ENCODE peak calls at places on chromosomes 12 and 14, in six cellular contexts. X is HCT116, H is stomach, B is endothelial cell of umbilical vein, I is HL-60, F is esophagus muscularis mucosa. G is an unnamed sample.

GRCh38 chr14:33846100-33846824 is 104.6 kb downstream of the EGLN3 start:
- DNase-seq in X (no peak), H (no peak), B (no peak), I (no peak), F (peak; percentile 80), G (no peak)

GRCh38 chr12:95774311-95775045 is 16.1 kb downstream of the NTN4 start:
- DNase-seq in X (no peak), H (no peak), B (no peak), I (no peak), F (no peak), G (no peak)

GRCh38 chr12:119645535-119646059 is 22.3 kb upstream of the PRKAB1 start:
- DNase-seq in X (no peak), H (no peak), B (no peak), I (no peak), F (peak; percentile 74), G (no peak)

GRCh38 chr12:2578772-2579171 is 216.0 kb upstream of the FKBP4 start:
- DNase-seq in X (no peak), H (no peak), B (no peak), I (no peak), F (no peak), G (no peak)

GRCh38 chr12:54220092-54220557 is 31.3 kb upstream of the SMUG1 start:
- DNase-seq in X (peak; percentile 56), H (peak; percentile 70), B (peak; percentile 76), I (peak; percentile 55), F (no peak), G (peak; percentile 40)

GRCh38 chr14:40221428-40221827 is 789.2 kb upstream of the FBXO33 start:
- DNase-seq in X (no peak), H (no peak), B (no peak), I (no peak), F (no peak), G (no peak)

GRCh38 chr14:38350102-38350501 is 94.2 kb upstream of the CLEC14A start:
- DNase-seq in X (no peak), H (no peak), B (peak; percentile 58), I (no peak), F (no peak), G (no peak)

GRCh38 chr12:56988207-56988739 is 18.1 kb downstream of the ZBTB39 start:
- DNase-seq in X (no peak), H (no peak), B (peak; percentile 80), I (peak; percentile 55), F (peak; percentile 62), G (no peak)

GRCh38 chr12:103705927-103706326 is 118.9 kb downstream of the STAB2 start:
- DNase-seq in X (peak; percentile 6), H (no peak), B (no peak), I (no peak), F (no peak), G (no peak)

GRCh38 chr12:110641512-110641911 is 27.6 kb downstream of the TCTN1 start:
- DNase-seq in X (no peak), H (no peak), B (no peak), I (no peak), F (no peak), G (no peak)

GRCh38 chr12:108967869-108968540 is 52.9 kb downstream of the SVOP start:
- DNase-seq in X (peak; percentile 40), H (no peak), B (no peak), I (no peak), F (no peak), G (no peak)

GRCh38 chr12:14937014-14937413 is 1.3 kb downstream of the ERP27 start:
- DNase-seq in X (no peak), H (no peak), B (no peak), I (no peak), F (no peak), G (no peak)

GRCh38 chr12:99059824-99060526 is 414.9 kb downstream of the APAF1 start:
- DNase-seq in X (no peak), H (no peak), B (no peak), I (no peak), F (no peak), G (no peak)

GRCh38 chr12:108616941-108617858 is 16.5 kb downstream of the SELPLG start:
- DNase-seq in X (no peak), H (no peak), B (no peak), I (peak; percentile 80), F (no peak), G (no peak)

DNA sequence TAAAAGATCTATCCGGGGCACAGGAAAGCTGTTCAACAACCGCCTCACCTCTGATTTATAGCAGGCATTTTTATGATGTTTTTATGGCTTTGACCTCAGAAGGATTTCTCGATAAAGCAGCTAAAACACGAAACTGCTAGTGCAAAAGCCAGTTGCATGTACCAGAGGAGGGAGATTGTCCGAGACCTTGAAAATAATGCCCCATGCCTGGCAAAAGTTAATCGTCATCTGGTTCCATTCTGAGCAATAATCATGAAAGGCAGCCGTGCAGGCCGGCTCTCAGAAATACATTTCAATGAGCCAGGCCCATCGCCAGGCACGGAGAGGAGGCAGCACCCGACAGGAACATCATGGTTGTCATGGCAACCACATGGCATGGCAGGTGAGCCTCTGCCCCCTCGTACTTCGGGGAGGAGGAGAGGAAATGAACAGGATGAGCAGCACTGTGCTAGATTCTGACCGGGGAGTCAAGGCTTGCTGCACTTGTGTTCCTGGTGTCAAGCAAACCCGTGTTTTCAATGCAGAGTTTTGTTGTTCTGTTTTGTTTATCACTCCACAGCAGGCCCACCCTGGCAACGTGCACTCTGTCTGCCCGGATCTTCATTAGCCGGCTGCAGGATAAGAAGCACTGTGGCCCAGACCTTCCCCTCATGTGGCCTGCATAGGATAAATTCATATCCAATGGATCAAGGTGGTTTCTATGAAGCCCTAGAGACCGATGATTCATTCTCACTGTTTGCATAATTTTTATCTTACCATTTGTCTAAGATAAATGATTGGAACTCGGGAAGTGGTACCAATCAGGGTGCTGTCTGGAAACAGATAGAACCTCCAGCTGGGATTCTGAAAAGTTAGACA is 160.2 kb downstream of the RIMBP2 start:
- DNase-seq in X (no peak), H (no peak), B (no peak), I (no peak), F (no peak), G (no peak)
- TF ChIP-seq POLR2AphosphoS5 in X (no peak), H (no peak), B (no peak), I (no peak), F (no peak), G (no peak)

GRCh38 chr14:35558680-35559079 is 24.7 kb downstream of the INSM2 start:
- DNase-seq in X (no peak), H (no peak), B (no peak), I (no peak), F (no peak), G (no peak)

GRCh38 chr14:35553808-35554207 is 19.8 kb downstream of the INSM2 start:
- DNase-seq in X (no peak), H (no peak), B (no peak), I (no peak), F (no peak), G (no peak)

GRCh38 chr14:35557221-35557747 is 23.3 kb downstream of the INSM2 start:
- DNase-seq in X (no peak), H (no peak), B (no peak), I (no peak), F (no peak), G (no peak)

GRCh38 chr14:35556548-35556947 is 22.6 kb downstream of the INSM2 start:
- DNase-seq in X (no peak), H (no peak), B (no peak), I (no peak), F (no peak), G (no peak)
- TF ChIP-seq POLR2AphosphoS5 in X (no peak), H (no peak), B (no peak), I (no peak), F (no peak), G (no peak)

GRCh38 chr14:24172871-24173281 is 996 bp downstream of the REC8 start:
- DNase-seq in X (no peak), H (no peak), B (no peak), I (no peak), F (no peak), G (no peak)

GRCh38 chr14:24172261-24172860 is 481 bp downstream of the REC8 start:
- DNase-seq in X (no peak), H (no peak), B (no peak), I (no peak), F (no peak), G (no peak)

GRCh38 chr14:24176599-24176998 is 4.7 kb downstream of the REC8 start:
- DNase-seq in X (no peak), H (no peak), B (no peak), I (no peak), F (no peak), G (no peak)

GRCh38 chr14:24167527-24168114 is 4.3 kb upstream of the REC8 start:
- DNase-seq in X (no peak), H (no peak), B (no peak), I (peak; percentile 56), F (no peak), G (no peak)

DNA sequence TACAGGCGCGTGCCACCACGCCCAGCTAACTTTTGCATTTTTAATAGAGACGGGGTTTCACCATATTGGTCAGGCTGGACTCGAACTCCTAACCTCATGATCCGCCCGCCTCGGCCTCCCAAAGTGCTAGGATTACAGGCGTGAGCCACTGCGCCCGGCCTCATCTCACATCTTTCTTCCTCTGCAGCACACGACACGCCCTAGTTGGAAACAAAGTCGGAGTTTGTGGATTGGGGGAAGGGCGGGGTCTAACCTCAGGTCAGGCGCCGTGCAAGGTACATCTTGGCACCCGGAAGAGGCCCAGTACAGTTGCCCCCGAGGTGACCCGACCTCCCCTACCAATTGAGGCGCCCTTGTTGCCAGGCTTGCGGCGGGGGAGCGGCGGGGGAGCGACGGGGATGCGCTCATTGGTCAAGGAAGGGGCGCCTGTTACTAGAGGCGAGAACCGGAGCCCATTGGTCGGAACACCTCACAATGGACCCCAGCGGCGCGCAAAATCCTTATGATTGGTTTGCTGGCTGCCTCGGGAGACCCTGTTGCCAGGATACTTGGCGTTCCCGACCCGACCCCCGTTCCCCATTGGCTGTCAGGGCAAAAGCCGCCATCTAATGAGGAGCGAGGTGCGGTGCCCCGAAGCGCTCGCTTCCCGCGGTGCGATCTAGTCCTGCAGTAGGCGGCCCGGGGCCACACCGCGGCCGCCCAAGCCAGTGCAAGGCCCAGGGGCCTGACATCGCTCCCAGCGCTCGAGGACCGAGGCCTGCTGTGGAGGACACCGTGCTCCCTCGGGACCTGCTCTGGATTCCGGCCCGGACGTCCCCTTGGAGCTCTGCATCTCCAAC is at the start of gene REC8:
- DNase-seq in X (no peak), H (peak; percentile 82), B (peak; percentile 82), I (no peak), F (peak; percentile 95), G (no peak)
- TF ChIP-seq POLR2AphosphoS5 in X (no peak), H (peak; percentile 71), B (peak; percentile 33), I (no peak), F (peak; percentile 32), G (no peak)

DNA sequence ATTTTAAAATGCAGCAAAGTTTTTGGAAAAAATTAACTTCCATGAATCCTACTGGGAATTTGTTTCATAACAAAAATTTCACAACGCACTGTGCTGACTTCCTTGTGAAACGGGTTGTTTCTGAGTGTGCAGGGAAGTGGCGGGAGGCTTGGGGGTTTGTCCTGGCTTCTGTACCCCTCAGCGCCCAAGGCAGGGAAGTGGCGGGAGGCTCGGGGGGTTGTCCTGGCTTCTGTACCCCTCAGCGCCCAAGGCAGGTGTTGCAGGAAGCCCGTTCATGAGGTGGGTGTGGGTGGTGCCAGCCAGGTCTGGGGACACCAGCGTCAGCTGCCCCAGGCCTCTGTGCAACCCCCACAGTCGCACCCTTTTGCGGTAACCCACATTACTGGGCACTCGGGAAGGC is 25.1 kb downstream of the ADGRD1 start:
- DNase-seq in X (no peak), H (no peak), B (no peak), I (no peak), F (no peak), G (no peak)
- TF ChIP-seq POLR2AphosphoS5 in X (no peak), H (no peak), B (no peak), I (no peak), F (no peak), G (no peak)

GRCh38 chr12:13135336-13136178 is 32.1 kb upstream of the GSG1 start:
- DNase-seq in X (peak; percentile 47), H (peak; percentile 65), B (peak; percentile 46), I (no peak), F (no peak), G (peak; percentile 94)
- TF ChIP-seq POLR2AphosphoS5 in X (peak; percentile 37), H (peak; percentile 18), B (no peak), I (no peak), F (peak; percentile 31), G (peak; percentile 75)